ENCODE peak calls at places on chromosomes 13 and 19, in eight cellular contexts. C, A, T, V, J, X, G and O are unnamed samples.

GRCh38 chr13:73945871-73946270 is 188.3 kb downstream of the KLF12 start:
- DNase-seq in V (no peak), J (no peak), T (no peak), A (no peak), X (no peak), C (peak), G (no peak), O (no peak)

GRCh38 chr19:15640294-15640903 is at the start of gene CYP4F3:
- DNase-seq in J (no peak), G (no peak), A (no peak), V (no peak), X (no peak), C (peak), T (no peak), O (no peak)

GRCh38 chr19:4233282-4233853 is 4.0 kb downstream of the EBI3 start:
- DNase-seq in G (peak), C (no peak), T (peak), A (peak), X (no peak), V (peak), J (peak), O (peak)

GRCh38 chr19:29858000-29858596 is 46.3 kb downstream of the CCNE1 start:
- DNase-seq in G (peak), A (peak), C (no peak), X (no peak), V (no peak), J (no peak), T (no peak), O (peak)

GRCh38 chr19:43525836-43526771 is 897 bp downstream of the ETHE1 start:
- DNase-seq in V (no peak), G (peak), C (peak), X (no peak), A (no peak), J (peak), T (no peak), O (no peak)

GRCh38 chr13:76161143-76161542 is 525.0 kb downstream of the LMO7 start:
- DNase-seq in C (peak), G (no peak), A (no peak), V (no peak), X (no peak), J (no peak), T (no peak), O (no peak)

GRCh38 chr19:29630661-29631060 is 24.6 kb downstream of the POP4 start:
- DNase-seq in G (no peak), A (no peak), X (no peak), C (no peak), T (no peak), J (peak), V (no peak), O (no peak)

GRCh38 chr19:40190891-40191835 is at the start of gene MAP3K10:
- DNase-seq in G (peak), X (peak), C (peak), J (peak), V (peak), T (peak), A (peak), O (peak)

GRCh38 chr19:4518345-4519171 is at the start of gene PLIN4:
- DNase-seq in C (no peak), V (no peak), A (no peak), X (peak), G (no peak), J (peak), T (no peak), O (no peak)

GRCh38 chr13:112446867-112447266 is 70.7 kb downstream of the SPACA7 start:
- DNase-seq in J (no peak), G (no peak), C (no peak), X (no peak), T (no peak), A (no peak), V (no peak), O (no peak)